ENCODE peak calls at places on chromosomes 2 and 18, in four cellular contexts. H is K562, D is GM12878, E is HepG2. F is an unnamed sample.

GRCh38 chr18:59265246-59266018 is 7.8 kb downstream of the RAX start:
- DNase-seq in D (no peak), E (no peak), H (peak; percentile 64), F (peak; percentile 72)

GRCh38 chr2:10414000-10414451 is 34.1 kb downstream of the ODC1 start:
- DNase-seq in D (no peak), H (no peak), E (no peak), F (no peak)

GRCh38 chr2:18518116-18519111 is 42.0 kb downstream of the RDH14 start:
- DNase-seq in H (no peak), E (peak; percentile 10), D (no peak), F (no peak)

GRCh38 chr2:156537147-156537546 is 101.0 kb downstream of the GPD2 start:
- DNase-seq in H (no peak), D (no peak), E (no peak), F (no peak)

GRCh38 chr2:66962625-66963207 is 434.4 kb upstream of the ETAA1 start:
- DNase-seq in D (no peak), H (no peak), E (no peak), F (peak; percentile 49)

GRCh38 chr2:47569658-47570398 is 166.9 kb downstream of the MSH2 start:
- DNase-seq in H (no peak), E (no peak), D (no peak), F (peak; percentile 65)

GRCh38 chr18:56351911-56352502 is 286.4 kb downstream of the TXNL1 start:
- DNase-seq in E (no peak), H (no peak), D (no peak), F (no peak)

GRCh38 chr2:223580951-223581350 is 21.2 kb downstream of the SCG2 start:
- DNase-seq in E (no peak), H (no peak), D (no peak), F (no peak)

GRCh38 chr2:42872736-42873135 is 80.4 kb upstream of the HAAO start:
- DNase-seq in D (no peak), E (no peak), H (no peak), F (no peak)

GRCh38 chr2:30371772-30372373 is 75.2 kb upstream of the LCLAT1 start:
- DNase-seq in D (no peak), H (no peak), E (no peak), F (no peak)

GRCh38 chr2:164504253-164504652 is 117.0 kb downstream of the GRB14 start:
- DNase-seq in E (peak; percentile 59), D (no peak), H (no peak), F (peak; percentile 12)

GRCh38 chr2:187497858-187498463 is 49.9 kb upstream of the CALCRL start:
- DNase-seq in E (no peak), H (no peak), D (no peak), F (no peak)

GRCh38 chr2:130729311-130730299 is 735 bp downstream of the GPR148 start:
- DNase-seq in E (no peak), H (no peak), D (no peak), F (no peak)

GRCh38 chr2:190107409-190107808 is 44.9 kb upstream of the MSTN start:
- DNase-seq in H (no peak), E (no peak), D (no peak), F (no peak)

GRCh38 chr18:44679056-44679911 is 1.4 kb upstream of the SETBP1 start:
- DNase-seq in H (peak; percentile 79), E (peak; percentile 42), D (no peak), F (peak; percentile 65)

GRCh38 chr2:232876071-232876977 is 6.3 kb downstream of the SNORC start:
- DNase-seq in H (no peak), D (no peak), E (no peak), F (no peak)

GRCh38 chr2:3405876-3406275 is 26.4 kb downstream of the TRAPPC12 start:
- DNase-seq in E (no peak), D (no peak), H (no peak), F (no peak)

GRCh38 chr2:106147159-106147558 is 46.9 kb downstream of the UXS1 start:
- DNase-seq in E (peak; percentile 44), D (no peak), H (no peak), F (no peak)

GRCh38 chr2:240510513-240511210 is 47.1 kb downstream of the ANKMY1 start:
- DNase-seq in E (no peak), H (no peak), D (no peak), F (no peak)

GRCh38 chr2:237431856-237432255 is 17.9 kb upstream of the COL6A3 start:
- DNase-seq in E (no peak), H (no peak), D (no peak), F (no peak)

GRCh38 chr2:27721335-27721734 is 50.2 kb upstream of the MRPL33 start:
- DNase-seq in H (no peak), D (no peak), E (peak; percentile 59), F (no peak)

GRCh38 chr2:217551229-217551909 is 451.4 kb downstream of the TNS1 start:
- DNase-seq in E (peak; percentile 20), D (no peak), H (no peak), F (no peak)

GRCh38 chr2:7627587-7627986 is 710.4 kb downstream of the RNF144A start:
- DNase-seq in D (no peak), H (no peak), E (no peak), F (no peak)

GRCh38 chr2:43519711-43520221 is 76.1 kb downstream of the THADA start:
- DNase-seq in H (no peak), E (no peak), D (no peak), F (no peak)

GRCh38 chr2:241677392-241677791 is 9.2 kb downstream of the DTYMK start:
- DNase-seq in H (no peak), E (no peak), D (no peak), F (no peak)

GRCh38 chr2:173986805-173987204 is 21.6 kb upstream of the SP3 start:
- DNase-seq in D (no peak), E (peak; percentile 69), H (no peak), F (no peak)

GRCh38 chr2:42906557-42907380 is 114.4 kb upstream of the HAAO start:
- DNase-seq in H (peak; percentile 65), D (no peak), E (no peak), F (peak; percentile 75)

GRCh38 chr18:56563568-56563967 is 74.8 kb downstream of the TXNL1 start:
- DNase-seq in H (peak; percentile 65), D (no peak), E (peak; percentile 51), F (peak; percentile 51)

GRCh38 chr2:238256594-238257104 is 16.8 kb upstream of the HES6 start:
- DNase-seq in E (peak; percentile 91), D (no peak), H (peak; percentile 67), F (peak; percentile 90)

GRCh38 chr2:54471221-54471711 is 15.1 kb downstream of the SPTBN1 start:
- DNase-seq in D (peak; percentile 55), H (no peak), E (peak; percentile 90), F (peak; percentile 42)
- TF ChIP-seq BHLHE40 in D (no peak), H (no peak), E (no peak), F (no peak)

GRCh38 chr2:49943944-49944803 is 789.9 kb upstream of the FSHR start:
- DNase-seq in E (no peak), H (no peak), D (no peak), F (no peak)
- TF ChIP-seq FOXM1 in E (no peak), H (no peak), D (no peak), F (no peak)

GRCh38 chr2:24891201-24891600 is 28.8 kb downstream of the ADCY3 start:
- DNase-seq in H (no peak), E (no peak), D (no peak), F (no peak)

GRCh38 chr2:24893934-24894333 is 26.1 kb downstream of the ADCY3 start:
- DNase-seq in E (no peak), D (no peak), H (no peak), F (no peak)

GRCh38 chr2:24892928-24893327 is 27.1 kb downstream of the ADCY3 start:
- DNase-seq in D (no peak), H (no peak), E (no peak), F (no peak)

GRCh38 chr2:24898122-24899109 is 21.6 kb downstream of the ADCY3 start:
- DNase-seq in H (no peak), E (no peak), D (no peak), F (no peak)

DNA sequence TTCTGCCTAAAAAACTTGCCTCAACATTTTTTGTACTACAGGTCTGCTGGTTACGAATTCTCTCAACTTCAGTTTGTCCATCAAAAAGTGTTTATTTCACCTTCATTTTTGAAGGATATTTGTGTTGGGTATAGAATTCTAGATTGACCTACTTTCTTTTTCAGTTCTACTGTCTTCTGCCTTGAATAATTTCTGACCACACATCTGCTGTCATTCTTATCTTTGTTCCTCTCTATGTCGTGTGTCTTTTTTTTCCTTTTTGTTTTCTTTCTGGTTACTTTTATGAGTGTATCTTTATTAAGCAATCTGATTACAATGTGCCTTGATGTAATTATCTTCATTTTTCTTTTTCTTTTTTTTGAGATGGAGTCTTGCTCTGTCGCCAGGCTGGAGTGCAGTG is 25.3 kb downstream of the ADCY3 start:
- DNase-seq in E (no peak), H (no peak), D (no peak), F (no peak)
- TF ChIP-seq BHLHE40 in E (no peak), H (no peak), D (no peak), F (no peak)

GRCh38 chr2:127052068-127052770 is 54.7 kb downstream of the BIN1 start:
- DNase-seq in H (no peak), D (no peak), E (no peak), F (no peak)
- TF ChIP-seq FOXM1 in H (no peak), D (no peak), E (no peak), F (no peak)

F was measured in HEK293T.